ENCODE peak calls at places on chromosomes 12 and 14, in eight cellular contexts. K is stimulated activated CD8-positive, alpha-beta memory T cell treated with anti-CD3 and anti-CD28 coated beads, Interleukin-4, amount 100 ng/mL, for 1 hour; J is stimulated activated naive B cell treated with anti-CD40 and anti-IgM and Interleukin-4, amounts not matched to agents 10 μg/mL and 1 μg/mL and 100 μg/mL, for 72 hours; C is activated naive CD4-positive, alpha-beta T cell; A is stimulated activated CD4-positive, alpha-beta T cell treated with anti-CD3 and anti-CD28 coated beads, Interleukin-2, amount 100 ng/mL, for 48 hours; D is SK-MEL-5; R is tibial artery; S is HepG2. T is an unnamed sample.

GRCh38 chr14:24741871-24742270 is 107.9 kb upstream of the GZMB start:
- DNase-seq in K (no peak), J (no peak), C (no peak), A (no peak), D (no peak), R (no peak), S (no peak), T (no peak)

GRCh38 chr14:62657376-62657775 is 387.9 kb downstream of the KCNH5 start:
- DNase-seq in K (no peak), J (no peak), C (no peak), A (no peak), D (no peak), R (no peak), S (no peak), T (no peak)

GRCh38 chr12:46771268-46771837 is 54.4 kb downstream of the SLC38A4 start:
- DNase-seq in K (no peak), J (no peak), C (no peak), A (no peak), D (no peak), R (no peak), S (no peak), T (no peak)

GRCh38 chr12:131060011-131060703 is 106.5 kb downstream of the ADGRD1 start:
- DNase-seq in K (no peak), J (no peak), C (no peak), A (no peak), D (no peak), R (peak; percentile 54), S (no peak), T (no peak)

GRCh38 chr12:6072302-6072752 is 52.1 kb downstream of the VWF start:
- DNase-seq in K (no peak), J (no peak), C (no peak), A (no peak), D (no peak), R (no peak), S (peak; percentile 63), T (no peak)

GRCh38 chr12:55929306-55929791 is 1.6 kb upstream of the DGKA start:
- DNase-seq in K (peak; percentile 70), J (peak; percentile 63), C (peak; percentile 39), A (no peak), D (no peak), R (no peak), S (no peak), T (peak; percentile 84)

GRCh38 chr12:104529130-104529874 is 72.6 kb downstream of the CHST11 start:
- DNase-seq in K (no peak), J (no peak), C (no peak), A (no peak), D (no peak), R (no peak), S (no peak), T (no peak)

GRCh38 chr14:65832431-65833253 is 420.1 kb downstream of the FUT8 start:
- DNase-seq in K (no peak), J (no peak), C (no peak), A (no peak), D (peak; percentile 37), R (no peak), S (peak; percentile 5), T (no peak)

GRCh38 chr14:55514819-55515470 is 65.1 kb upstream of the KTN1 start:
- DNase-seq in K (no peak), J (no peak), C (no peak), A (no peak), D (no peak), R (no peak), S (no peak), T (no peak)

GRCh38 chr14:25014440-25014839 is 35.5 kb downstream of the STXBP6 start:
- DNase-seq in K (no peak), J (no peak), C (no peak), A (no peak), D (no peak), R (no peak), S (peak; percentile 41), T (no peak)

GRCh38 chr12:123237646-123238329 is 4.6 kb downstream of the MTRFR start:
- DNase-seq in K (peak; percentile 56), J (peak; percentile 18), C (no peak), A (peak; percentile 70), D (peak; percentile 73), R (peak; percentile 77), S (peak; percentile 34), T (peak; percentile 49)

GRCh38 chr12:104250366-104251125 is 35.0 kb downstream of the TXNRD1 start:
- DNase-seq in K (no peak), J (no peak), C (no peak), A (no peak), D (no peak), R (no peak), S (no peak), T (no peak)

GRCh38 chr12:26346748-26347147 is 151.4 kb downstream of the SSPN start:
- DNase-seq in K (no peak), J (no peak), C (no peak), A (no peak), D (no peak), R (no peak), S (no peak), T (no peak)

GRCh38 chr14:104602933-104603325 is 1.6 kb downstream of the TMEM179 start:
- DNase-seq in K (no peak), J (no peak), C (no peak), A (no peak), D (no peak), R (peak; percentile 28), S (no peak), T (no peak)

GRCh38 chr12:96828169-96828789 is 78.8 kb upstream of the NEDD1 start:
- DNase-seq in K (no peak), J (no peak), C (no peak), A (no peak), D (peak; percentile 16), R (no peak), S (no peak), T (no peak)

GRCh38 chr14:45120109-45120508 is 14.2 kb downstream of the FKBP3 start:
- DNase-seq in K (no peak), J (no peak), C (no peak), A (no peak), D (no peak), R (no peak), S (no peak), T (no peak)

GRCh38 chr14:97276573-97276972 is 479.4 kb downstream of the VRK1 start:
- DNase-seq in K (no peak), J (no peak), C (no peak), A (no peak), D (no peak), R (no peak), S (no peak), T (no peak)